ENCODE peak calls at places on chromosomes 12 and 14, in six cellular contexts. One of them, this sample, is unnamed.

GRCh38 chr12:109833307-109834189 is at the start of gene TRPV4:
- DNase-seq in CD8-positive, alpha-beta T cell: no peak
- DNase-seq in PC-3: peak; percentile 31
- DNase-seq in NCI-H226: peak; percentile 33
- DNase-seq in uterus: no peak
- DNase-seq in anterior cingulate cortex: no peak
- DNase-seq in this sample: no peak

GRCh38 chr12:10069099-10069498 is 29.7 kb downstream of the CLEC1A start:
- DNase-seq in PC-3: no peak
- DNase-seq in CD8-positive, alpha-beta T cell: no peak
- DNase-seq in anterior cingulate cortex: no peak
- DNase-seq in NCI-H226: no peak
- DNase-seq in uterus: no peak
- DNase-seq in this sample: no peak

GRCh38 chr12:46523446-46523845 is 150.9 kb upstream of the SLC38A2 start:
- DNase-seq in NCI-H226: peak; percentile 14
- DNase-seq in uterus: no peak
- DNase-seq in CD8-positive, alpha-beta T cell: no peak
- DNase-seq in PC-3: peak; percentile 40
- DNase-seq in anterior cingulate cortex: no peak
- DNase-seq in this sample: no peak

GRCh38 chr14:98494582-98494981 is 777.4 kb downstream of the BCL11B start:
- DNase-seq in anterior cingulate cortex: no peak
- DNase-seq in PC-3: peak; percentile 7
- DNase-seq in CD8-positive, alpha-beta T cell: no peak
- DNase-seq in uterus: no peak
- DNase-seq in NCI-H226: no peak
- DNase-seq in this sample: no peak

GRCh38 chr12:100767950-100768349 is 26.6 kb upstream of the ANO4 start:
- DNase-seq in CD8-positive, alpha-beta T cell: no peak
- DNase-seq in anterior cingulate cortex: no peak
- DNase-seq in uterus: no peak
- DNase-seq in NCI-H226: no peak
- DNase-seq in PC-3: no peak
- DNase-seq in this sample: no peak

GRCh38 chr12:107379852-107380567 is 286.7 kb upstream of the CRY1 start:
- DNase-seq in NCI-H226: no peak
- DNase-seq in anterior cingulate cortex: no peak
- DNase-seq in uterus: no peak
- DNase-seq in PC-3: peak; percentile 89
- DNase-seq in CD8-positive, alpha-beta T cell: no peak
- DNase-seq in this sample: no peak

GRCh38 chr12:93146278-93146939 is 217.3 kb upstream of the EEA1 start:
- DNase-seq in PC-3: peak; percentile 35
- DNase-seq in uterus: no peak
- DNase-seq in NCI-H226: no peak
- DNase-seq in anterior cingulate cortex: no peak
- DNase-seq in CD8-positive, alpha-beta T cell: no peak
- DNase-seq in this sample: no peak

GRCh38 chr14:65360144-65360784 is 52.3 kb upstream of the FUT8 start:
- DNase-seq in CD8-positive, alpha-beta T cell: no peak
- DNase-seq in uterus: no peak
- DNase-seq in PC-3: peak; percentile 32
- DNase-seq in anterior cingulate cortex: no peak
- DNase-seq in NCI-H226: peak; percentile 11
- DNase-seq in this sample: no peak

GRCh38 chr12:116263844-116264243 is 13.6 kb downstream of the MED13L start:
- DNase-seq in uterus: no peak
- DNase-seq in CD8-positive, alpha-beta T cell: no peak
- DNase-seq in anterior cingulate cortex: no peak
- DNase-seq in PC-3: no peak
- DNase-seq in NCI-H226: peak; percentile 33
- DNase-seq in this sample: no peak

GRCh38 chr14:76768201-76768656 is 7.0 kb downstream of the VASH1 start:
- DNase-seq in CD8-positive, alpha-beta T cell: peak; percentile 28
- DNase-seq in anterior cingulate cortex: peak; percentile 59
- DNase-seq in NCI-H226: no peak
- DNase-seq in PC-3: no peak
- DNase-seq in uterus: peak; percentile 23
- DNase-seq in this sample: peak; percentile 79

GRCh38 chr12:129909051-129910020 is 5.5 kb upstream of the TMEM132D start:
- DNase-seq in anterior cingulate cortex: no peak
- DNase-seq in PC-3: no peak
- DNase-seq in CD8-positive, alpha-beta T cell: no peak
- DNase-seq in uterus: no peak
- DNase-seq in NCI-H226: no peak
- DNase-seq in this sample: no peak

GRCh38 chr12:92070054-92070863 is 75.4 kb downstream of the BTG1 start:
- DNase-seq in NCI-H226: no peak
- DNase-seq in anterior cingulate cortex: no peak
- DNase-seq in uterus: peak; percentile 74
- DNase-seq in CD8-positive, alpha-beta T cell: no peak
- DNase-seq in PC-3: no peak
- DNase-seq in this sample: no peak

GRCh38 chr12:20629414-20630156 is 65.5 kb upstream of the SLCO1C1 start:
- DNase-seq in uterus: no peak
- DNase-seq in anterior cingulate cortex: no peak
- DNase-seq in CD8-positive, alpha-beta T cell: no peak
- DNase-seq in NCI-H226: no peak
- DNase-seq in PC-3: peak; percentile 26
- DNase-seq in this sample: no peak

GRCh38 chr12:117279606-117280005 is 81.8 kb downstream of the NOS1 start:
- DNase-seq in NCI-H226: no peak
- DNase-seq in uterus: no peak
- DNase-seq in PC-3: no peak
- DNase-seq in CD8-positive, alpha-beta T cell: no peak
- DNase-seq in anterior cingulate cortex: no peak
- DNase-seq in this sample: no peak

GRCh38 chr14:66395300-66395699 is 90.9 kb upstream of the CCDC196 start:
- DNase-seq in uterus: no peak
- DNase-seq in NCI-H226: no peak
- DNase-seq in PC-3: peak; percentile 16
- DNase-seq in anterior cingulate cortex: no peak
- DNase-seq in CD8-positive, alpha-beta T cell: no peak
- DNase-seq in this sample: no peak

GRCh38 chr14:105087963-105088811 is 23.0 kb upstream of the GPR132 start:
- DNase-seq in PC-3: peak; percentile 72
- DNase-seq in NCI-H226: peak; percentile 95
- DNase-seq in CD8-positive, alpha-beta T cell: no peak
- DNase-seq in uterus: peak; percentile 80
- DNase-seq in anterior cingulate cortex: no peak
- DNase-seq in this sample: no peak

GRCh38 chr14:74804219-74804825 is 41.2 kb downstream of the YLPM1 start:
- DNase-seq in anterior cingulate cortex: no peak
- DNase-seq in uterus: no peak
- DNase-seq in PC-3: peak; percentile 64
- DNase-seq in CD8-positive, alpha-beta T cell: no peak
- DNase-seq in NCI-H226: no peak
- DNase-seq in this sample: no peak

GRCh38 chr12:116599285-116600122 is 40.3 kb downstream of the MAP1LC3B2 start:
- DNase-seq in anterior cingulate cortex: peak; percentile 25
- DNase-seq in NCI-H226: no peak
- DNase-seq in CD8-positive, alpha-beta T cell: peak; percentile 46
- DNase-seq in uterus: peak; percentile 88
- DNase-seq in PC-3: peak; percentile 91
- DNase-seq in this sample: peak; percentile 55

GRCh38 chr14:59294662-59294992 is 106.2 kb downstream of the DAAM1 start:
- DNase-seq in CD8-positive, alpha-beta T cell: no peak
- DNase-seq in PC-3: peak; percentile 40
- DNase-seq in uterus: no peak
- DNase-seq in anterior cingulate cortex: no peak
- DNase-seq in NCI-H226: no peak
- DNase-seq in this sample: no peak